ENCODE peak calls at places on chromosome 1, in six cellular contexts. O is GM12878, R is SK-N-SH, E is H1, C is HepG2, U is K562. N is an unnamed sample.
A peak's percentile ranks its signal among the peaks of the same experiment; 100 is the strongest.

GRCh38 chr1:231808990-231809389 is 182.4 kb downstream of the DISC1 start:
- DNase-seq in C (no peak), U (peak; percentile 34), O (no peak), E (no peak), R (no peak), N (no peak)

GRCh38 chr1:64235910-64236309 is 32.5 kb downstream of the UBE2U start:
- DNase-seq in E (no peak), O (no peak), R (no peak), U (no peak), C (no peak), N (no peak)

GRCh38 chr1:102318104-102318806 is 321.5 kb upstream of the OLFM3 start:
- DNase-seq in C (no peak), U (no peak), O (no peak), R (no peak), E (no peak), N (no peak)

GRCh38 chr1:8257621-8258020 is 60.3 kb upstream of the SLC45A1 start:
- DNase-seq in R (no peak), O (no peak), C (no peak), U (no peak), E (no peak), N (no peak)

GRCh38 chr1:162562452-162562828 is 918 bp downstream of the UAP1 start:
- DNase-seq in O (no peak), C (peak; percentile 29), U (no peak), R (no peak), E (no peak), N (peak; percentile 3)

GRCh38 chr1:119878171-119878570 is 18.1 kb downstream of the ADAM30 start:
- DNase-seq in O (no peak), R (no peak), E (no peak), C (no peak), U (no peak), N (no peak)

GRCh38 chr1:81949421-81949820 is 148.7 kb downstream of the ADGRL2 start:
- DNase-seq in R (no peak), C (no peak), E (no peak), U (no peak), O (no peak), N (no peak)

GRCh38 chr1:40711465-40712404 is 20.2 kb downstream of the NFYC start:
- DNase-seq in U (peak; percentile 50), E (no peak), C (peak; percentile 50), R (no peak), O (no peak), N (no peak)

DNA sequence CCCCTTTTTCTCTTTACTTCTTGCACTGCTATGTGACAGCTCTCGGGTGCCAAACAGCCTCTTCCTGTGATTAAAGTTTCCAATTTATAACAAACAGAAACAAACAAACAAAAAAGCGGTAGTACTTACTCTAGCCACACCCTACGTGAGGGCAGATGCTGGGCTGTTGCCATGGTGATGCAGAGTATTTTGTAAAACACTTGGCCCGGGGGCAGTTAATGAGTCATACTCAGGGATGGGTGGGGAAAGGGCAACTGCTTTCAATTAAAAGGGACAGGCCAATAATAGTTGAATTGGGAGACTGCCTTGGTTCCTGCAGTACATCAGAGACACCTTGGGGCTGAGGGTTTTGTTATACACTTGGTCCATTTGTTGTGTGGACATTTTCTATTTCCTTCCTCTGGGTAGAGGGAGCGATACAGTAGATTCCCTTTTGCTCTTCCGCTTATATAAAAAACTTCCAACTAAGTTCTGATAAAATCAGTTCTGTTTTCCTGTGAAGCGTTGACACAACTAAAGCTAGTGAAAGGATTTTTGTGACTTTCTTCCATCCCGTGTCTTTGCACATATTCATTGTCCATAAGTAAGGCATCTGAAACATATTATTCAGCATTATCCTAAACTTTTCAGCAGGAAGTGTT is 36.5 kb upstream of the THEM4 start:
- DNase-seq in R (peak; percentile 40), C (peak; percentile 20), O (no peak), E (peak; percentile 59), U (peak; percentile 86), N (peak; percentile 89)
- TF ChIP-seq GABPA in R (no peak), C (no peak), O (no peak), E (no peak), U (no peak), N (no peak)

GRCh38 chr1:202135221-202135721 is 9.3 kb downstream of the ARL8A start:
- DNase-seq in R (peak; percentile 93), O (no peak), E (peak; percentile 69), C (peak; percentile 52), U (peak; percentile 90), N (peak; percentile 36)
- TF ChIP-seq GABPA in R (no peak), O (no peak), E (no peak), C (no peak), U (no peak), N (no peak)

GRCh38 chr1:160628799-160629263 is 18.0 kb downstream of the SLAMF1 start:
- DNase-seq in E (no peak), R (no peak), C (no peak), U (no peak), O (no peak), N (no peak)
- TF ChIP-seq GABPA in E (no peak), R (no peak), C (no peak), U (no peak), O (no peak), N (no peak)

DNA sequence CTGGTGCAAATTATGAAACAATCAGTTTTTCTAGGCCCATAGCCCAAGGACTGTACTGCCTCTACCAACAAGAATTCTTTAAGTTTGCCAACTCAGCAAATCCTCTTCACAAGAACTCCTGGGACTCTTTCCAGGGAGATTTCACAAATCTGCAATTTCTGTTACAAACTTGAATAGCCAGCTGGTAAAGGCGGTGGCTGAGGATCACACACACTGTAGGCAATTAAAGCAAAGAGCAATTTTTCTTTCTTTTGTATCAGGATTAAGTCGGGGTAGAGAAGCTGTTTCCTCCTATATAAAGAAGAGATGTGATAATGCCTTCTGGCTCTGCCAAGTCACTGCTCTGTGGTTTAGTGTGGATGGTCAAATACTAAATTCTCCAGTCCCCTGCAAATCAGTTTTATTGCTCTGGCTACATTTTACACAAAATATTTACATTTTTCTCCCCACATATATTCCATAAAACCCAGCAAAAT is 1.7 kb downstream of the ALDH9A1 start:
- DNase-seq in O (no peak), E (no peak), U (no peak), C (no peak), R (no peak), N (no peak)
- TF ChIP-seq GABPA in O (no peak), E (no peak), U (no peak), C (no peak), R (no peak), N (no peak)

DNA sequence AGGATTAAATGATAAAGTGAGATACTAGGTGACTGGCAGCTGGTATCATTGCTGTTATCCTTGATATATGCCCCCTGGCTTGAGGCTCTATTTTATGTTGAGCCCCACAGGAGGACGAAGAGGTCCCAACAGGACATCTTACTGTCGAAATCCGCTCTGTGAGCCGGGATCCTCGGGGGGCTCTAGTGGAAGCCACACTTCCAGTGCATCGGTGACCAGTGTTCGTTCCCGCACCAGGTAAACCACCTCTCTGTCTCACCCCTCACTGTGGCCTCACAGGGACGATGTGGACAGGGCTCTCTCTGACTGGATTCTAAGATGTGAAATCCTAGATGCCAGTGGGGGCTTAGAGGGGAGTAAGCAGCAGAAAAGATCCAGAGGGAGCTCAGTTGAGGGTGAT is 2.1 kb downstream of the TMEM39B start:
- DNase-seq in O (no peak), E (no peak), C (no peak), U (no peak), R (no peak), N (no peak)
- TF ChIP-seq GABPA in O (no peak), E (no peak), C (no peak), U (no peak), R (no peak), N (no peak)

GRCh38 chr1:192399161-192399560 is 82.4 kb downstream of the RGS21 start:
- DNase-seq in R (no peak), C (no peak), U (no peak), O (no peak), E (no peak), N (no peak)
- TF ChIP-seq GABPA in R (no peak), C (no peak), U (no peak), O (no peak), E (no peak), N (no peak)

GRCh38 chr1:105608713-105609112 is 1447.8 kb upstream of the PRMT6 start:
- DNase-seq in O (no peak), U (no peak), R (no peak), C (peak; percentile 4), E (no peak), N (no peak)
- TF ChIP-seq GABPA in O (no peak), U (no peak), R (no peak), C (no peak), E (no peak), N (no peak)

DNA sequence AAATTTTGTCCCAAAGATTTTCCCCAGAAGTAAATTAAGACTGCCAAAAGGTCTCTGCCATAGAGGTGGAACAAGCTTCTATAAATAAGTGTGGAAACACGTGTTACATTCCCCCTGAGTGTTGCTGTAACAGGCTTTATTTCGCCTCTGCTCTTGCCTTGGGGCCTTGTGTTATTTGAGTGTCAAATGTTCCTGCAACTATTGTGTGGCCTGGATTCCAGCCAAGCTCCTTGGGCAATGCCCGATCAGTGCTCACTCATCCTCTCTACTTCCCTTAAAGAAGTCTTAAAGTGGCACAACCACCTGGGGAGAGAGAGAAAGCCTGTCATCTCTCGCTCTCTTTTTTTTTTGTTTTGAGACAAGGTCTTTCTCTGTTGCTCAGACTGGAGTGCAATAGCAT is 156.7 kb downstream of the NR5A2 start:
- DNase-seq in U (no peak), E (no peak), O (no peak), C (no peak), R (no peak), N (peak; percentile 91)
- TF ChIP-seq GABPA in U (no peak), E (no peak), O (no peak), C (no peak), R (no peak), N (no peak)

GRCh38 chr1:25795227-25795626 is 4.8 kb upstream of the SELENON start:
- DNase-seq in R (no peak), C (no peak), O (no peak), E (no peak), U (no peak), N (no peak)

GRCh38 chr1:25793585-25794170 is 6.3 kb upstream of the SELENON start:
- DNase-seq in R (no peak), C (no peak), E (no peak), O (no peak), U (no peak), N (no peak)

GRCh38 chr1:25792115-25792514 is 7.9 kb upstream of the SELENON start:
- DNase-seq in O (no peak), C (no peak), R (no peak), U (no peak), E (no peak), N (no peak)

GRCh38 chr1:25795955-25796806 is 3.8 kb upstream of the SELENON start:
- DNase-seq in O (no peak), R (no peak), E (no peak), C (no peak), U (no peak), N (no peak)

GRCh38 chr1:25794325-25794724 is 5.7 kb upstream of the SELENON start:
- DNase-seq in U (no peak), C (no peak), R (no peak), O (no peak), E (no peak), N (no peak)
- TF ChIP-seq GABPA in U (no peak), C (no peak), R (no peak), O (no peak), E (no peak), N (no peak)

N was measured in HL-60.